ENCODE peak calls at places on chromosomes 13 and 19, in five cellular contexts. One of them, this sample, is unnamed.

GRCh38 chr13:89199138-89199537 is 1528.0 kb downstream of the SLITRK5 start:
- DNase-seq in HepG2: no peak
- DNase-seq in HEK293T: no peak
- DNase-seq in K562: no peak
- DNase-seq in GM12878: no peak
- DNase-seq in this sample: no peak

GRCh38 chr13:48532146-48532472 is 771 bp downstream of the RCBTB2 start:
- DNase-seq in GM12878: peak
- DNase-seq in HepG2: no peak
- DNase-seq in K562: no peak
- DNase-seq in HEK293T: no peak
- DNase-seq in this sample: no peak

GRCh38 chr19:3479819-3480215 is 508 bp downstream of the SMIM24 start:
- DNase-seq in GM12878: no peak
- DNase-seq in HEK293T: peak
- DNase-seq in K562: peak
- DNase-seq in HepG2: no peak
- DNase-seq in this sample: peak

GRCh38 chr19:1247747-1248453 is 483 bp upstream of the MIDN start:
- DNase-seq in K562: no peak
- DNase-seq in GM12878: no peak
- DNase-seq in HepG2: peak
- DNase-seq in HEK293T: no peak
- DNase-seq in this sample: peak

GRCh38 chr19:10116085-10116865 is 3.4 kb downstream of the EIF3G start:
- DNase-seq in HepG2: no peak
- DNase-seq in K562: no peak
- DNase-seq in GM12878: no peak
- DNase-seq in HEK293T: no peak
- DNase-seq in this sample: no peak

GRCh38 chr13:74062933-74063332 is 71.3 kb downstream of the KLF12 start:
- DNase-seq in GM12878: peak
- DNase-seq in HEK293T: no peak
- DNase-seq in K562: no peak
- DNase-seq in HepG2: no peak
- DNase-seq in this sample: no peak

GRCh38 chr13:42971670-42972355 is 20.2 kb downstream of the EPSTI1 start:
- DNase-seq in HEK293T: no peak
- DNase-seq in GM12878: no peak
- DNase-seq in K562: no peak
- DNase-seq in HepG2: no peak
- DNase-seq in this sample: no peak

GRCh38 chr13:20525601-20526544 is at the start of gene CRYL1:
- DNase-seq in K562: peak
- DNase-seq in HEK293T: peak
- DNase-seq in HepG2: peak
- DNase-seq in GM12878: peak
- DNase-seq in this sample: peak

GRCh38 chr13:31587696-31588266 is 151.5 kb upstream of the RXFP2 start:
- DNase-seq in HepG2: no peak
- DNase-seq in K562: no peak
- DNase-seq in HEK293T: no peak
- DNase-seq in GM12878: no peak
- DNase-seq in this sample: no peak

GRCh38 chr19:50759886-50760285 is 10.4 kb upstream of the GPR32 start:
- DNase-seq in GM12878: no peak
- DNase-seq in K562: peak
- DNase-seq in HEK293T: peak
- DNase-seq in HepG2: peak
- DNase-seq in this sample: no peak

GRCh38 chr19:18291590-18292459 is 10.4 kb upstream of the JUND start:
- DNase-seq in HepG2: peak
- DNase-seq in K562: peak
- DNase-seq in HEK293T: peak
- DNase-seq in GM12878: no peak
- DNase-seq in this sample: peak

GRCh38 chr19:28429356-28429755 is 783.6 kb downstream of the UQCRFS1 start:
- DNase-seq in K562: no peak
- DNase-seq in HEK293T: no peak
- DNase-seq in HepG2: no peak
- DNase-seq in GM12878: no peak
- DNase-seq in this sample: no peak

GRCh38 chr13:101049166-101049850 is 367.0 kb downstream of the NALCN start:
- DNase-seq in GM12878: no peak
- DNase-seq in K562: no peak
- DNase-seq in HEK293T: no peak
- DNase-seq in HepG2: no peak
- DNase-seq in this sample: no peak

GRCh38 chr13:34040863-34041262 is 222.9 kb downstream of the RFC3 start:
- DNase-seq in HepG2: no peak
- DNase-seq in HEK293T: no peak
- DNase-seq in GM12878: no peak
- DNase-seq in K562: no peak
- DNase-seq in this sample: no peak

GRCh38 chr13:113361406-113361805 is 2.5 kb downstream of the GRTP1 start:
- DNase-seq in GM12878: no peak
- DNase-seq in K562: no peak
- DNase-seq in HEK293T: no peak
- DNase-seq in HepG2: no peak
- DNase-seq in this sample: no peak

GRCh38 chr13:35157143-35157755 is 215.2 kb downstream of the NBEA start:
- DNase-seq in GM12878: peak
- DNase-seq in HepG2: peak
- DNase-seq in HEK293T: peak
- DNase-seq in K562: no peak
- DNase-seq in this sample: peak

GRCh38 chr19:15613338-15613737 is 1.7 kb upstream of the CYP4F8 start:
- DNase-seq in HepG2: no peak
- DNase-seq in GM12878: no peak
- DNase-seq in K562: no peak
- DNase-seq in HEK293T: no peak
- DNase-seq in this sample: no peak

GRCh38 chr19:16714702-16715294 is 4.8 kb upstream of the NWD1 start:
- DNase-seq in HEK293T: peak
- DNase-seq in HepG2: peak
- DNase-seq in K562: peak
- DNase-seq in GM12878: peak
- DNase-seq in this sample: peak

GRCh38 chr13:114063545-114064515 is 68.6 kb downstream of the RASA3 start:
- DNase-seq in GM12878: no peak
- DNase-seq in K562: peak
- DNase-seq in HepG2: no peak
- DNase-seq in HEK293T: no peak
- DNase-seq in this sample: peak

GRCh38 chr13:99434258-99434788 is 66.9 kb upstream of the TM9SF2 start:
- DNase-seq in HEK293T: no peak
- DNase-seq in GM12878: no peak
- DNase-seq in K562: peak
- DNase-seq in HepG2: peak
- DNase-seq in this sample: no peak

DNA sequence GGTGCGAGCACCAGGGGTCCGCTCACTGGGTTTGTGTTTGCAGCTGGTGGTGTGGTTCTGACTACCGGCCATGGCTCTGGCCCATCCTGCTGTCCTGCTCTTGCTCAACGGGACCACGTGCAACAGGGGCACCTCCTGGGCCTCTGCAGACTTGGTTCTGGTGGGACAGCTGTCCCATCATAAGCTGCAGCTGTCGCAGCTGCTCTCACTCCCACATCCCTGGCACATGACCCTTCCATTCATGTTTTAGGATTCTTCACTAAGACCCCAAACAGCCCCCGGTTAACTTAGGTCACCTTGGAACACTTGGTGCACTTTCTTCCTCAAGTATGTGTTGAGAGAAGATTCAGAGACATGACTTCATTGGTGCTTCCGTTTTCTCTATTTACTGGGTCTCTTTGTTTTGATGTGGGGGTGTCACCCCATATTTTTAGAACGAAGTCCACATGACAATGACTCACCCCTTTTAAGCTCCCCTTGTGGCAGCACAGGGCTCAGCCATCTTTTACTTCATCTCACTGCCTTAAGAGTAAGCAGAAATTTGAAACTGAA is 68.4 kb upstream of the ARHGEF7 start:
- DNase-seq in K562: peak
- DNase-seq in GM12878: peak
- DNase-seq in HEK293T: no peak
- DNase-seq in HepG2: no peak
- DNase-seq in this sample: no peak
- TF ChIP-seq FOXM1 in K562: no peak
- TF ChIP-seq FOXM1 in GM12878: peak
- TF ChIP-seq FOXM1 in HEK293T: no peak
- TF ChIP-seq FOXM1 in HepG2: no peak
- TF ChIP-seq FOXM1 in this sample: no peak

GRCh38 chr19:49042177-49042576 is 1.5 kb upstream of the CGB5 start:
- DNase-seq in HEK293T: no peak
- DNase-seq in GM12878: no peak
- DNase-seq in K562: no peak
- DNase-seq in HepG2: no peak
- DNase-seq in this sample: no peak
- TF ChIP-seq FOXM1 in HEK293T: no peak
- TF ChIP-seq FOXM1 in GM12878: no peak
- TF ChIP-seq FOXM1 in K562: no peak
- TF ChIP-seq FOXM1 in HepG2: no peak
- TF ChIP-seq FOXM1 in this sample: no peak

DNA sequence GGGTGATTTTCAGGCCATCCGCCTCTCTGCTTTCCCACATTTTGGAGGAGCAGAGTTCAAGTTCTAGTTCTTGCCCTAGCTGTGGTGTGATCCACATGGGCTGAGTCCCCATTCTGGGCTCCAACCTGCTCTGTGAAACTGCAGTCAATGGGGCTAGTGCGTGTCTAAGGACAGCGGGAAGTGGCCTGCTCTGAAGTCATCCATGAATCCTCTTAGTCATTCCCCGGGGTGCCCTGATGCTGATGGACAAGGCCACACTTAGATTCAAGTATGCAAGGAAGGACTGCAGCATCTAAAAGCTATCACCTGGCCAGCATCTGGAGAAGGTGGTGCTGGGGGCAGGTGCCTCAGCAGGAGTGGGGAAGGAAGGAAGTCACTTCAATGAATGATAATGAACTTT is 94.6 kb downstream of the TSHZ3 start:
- DNase-seq in HEK293T: no peak
- DNase-seq in K562: no peak
- DNase-seq in HepG2: no peak
- DNase-seq in GM12878: no peak
- DNase-seq in this sample: no peak
- TF ChIP-seq FOXM1 in HEK293T: no peak
- TF ChIP-seq FOXM1 in K562: no peak
- TF ChIP-seq FOXM1 in HepG2: no peak
- TF ChIP-seq FOXM1 in GM12878: no peak
- TF ChIP-seq FOXM1 in this sample: no peak

GRCh38 chr13:105773887-105774538 is 761.4 kb downstream of the EFNB2 start:
- DNase-seq in K562: no peak
- DNase-seq in HepG2: peak
- DNase-seq in GM12878: no peak
- DNase-seq in HEK293T: no peak
- DNase-seq in this sample: no peak
- TF ChIP-seq FOXM1 in K562: no peak
- TF ChIP-seq FOXM1 in HepG2: no peak
- TF ChIP-seq FOXM1 in GM12878: no peak
- TF ChIP-seq FOXM1 in HEK293T: no peak
- TF ChIP-seq FOXM1 in this sample: no peak

This sample was measured in SK-N-SH.